ENCODE peak calls at places on chromosomes 1 and 21, in seven cellular contexts. G, B, T, E, Q, V and K are unnamed samples.

GRCh38 chr1:209850342-209850979 is 22.7 kb downstream of the UTP25 start:
- DNase-seq in B (peak; percentile 85), E (peak; percentile 72), Q (peak; percentile 89), T (peak; percentile 79), V (peak; percentile 92), G (peak; percentile 73), K (peak; percentile 29)

GRCh38 chr1:219582310-219582709 is 30.6 kb downstream of the ZC3H11B start:
- DNase-seq in G (no peak), B (peak; percentile 46), V (peak; percentile 72), Q (no peak), E (no peak), T (no peak), K (no peak)

GRCh38 chr21:32735524-32735923 is 7.7 kb upstream of the SYNJ1 start:
- DNase-seq in B (no peak), V (no peak), Q (no peak), T (no peak), G (no peak), E (no peak), K (no peak)

GRCh38 chr21:31386006-31386405 is 41.9 kb upstream of the TIAM1 start:
- DNase-seq in Q (no peak), V (no peak), T (no peak), E (no peak), B (no peak), G (no peak), K (no peak)

GRCh38 chr1:243513726-243514491 is 258.1 kb downstream of the SDCCAG8 start:
- DNase-seq in T (no peak), Q (no peak), E (no peak), G (no peak), B (no peak), V (peak; percentile 63), K (no peak)

GRCh38 chr1:217627431-217627830 is 3.5 kb downstream of the GPATCH2 start:
- DNase-seq in V (no peak), Q (no peak), B (no peak), G (no peak), T (no peak), E (no peak), K (no peak)

GRCh38 chr1:205497351-205497750 is 7.1 kb upstream of the CDK18 start:
- DNase-seq in G (no peak), Q (no peak), E (no peak), B (no peak), V (no peak), T (no peak), K (no peak)

GRCh38 chr1:66925558-66925910 is 744 bp downstream of the MIER1 start:
- DNase-seq in Q (no peak), T (no peak), E (no peak), G (no peak), V (no peak), B (no peak), K (no peak)

GRCh38 chr1:58881471-58881994 is 97.7 kb upstream of the JUN start:
- DNase-seq in B (peak; percentile 76), V (peak; percentile 75), G (no peak), T (no peak), Q (no peak), E (no peak), K (no peak)

GRCh38 chr1:209937996-209938959 is at the start of gene SYT14:
- DNase-seq in T (peak; percentile 81), Q (peak; percentile 36), E (peak; percentile 46), G (no peak), V (peak; percentile 27), B (peak; percentile 13), K (no peak)

GRCh38 chr21:36422279-36423098 is 37.3 kb downstream of the CHAF1B start:
- DNase-seq in B (peak; percentile 10), E (no peak), G (peak; percentile 51), T (peak; percentile 85), Q (no peak), V (peak; percentile 74), K (peak; percentile 37)